ENCODE peak calls at places on chromosome 20, in five cellular contexts. S, O, H, N and M are unnamed samples. For H3K36me3, the result is how much of the 10 kb centered on the place peaks cover.

GRCh38 chr20:56625837-56626236 is 3.3 kb upstream of the TFAP2C start:
- DNase-seq in N (no peak), S (no peak), H (no peak), O (no peak), M (no peak)

GRCh38 chr20:5592165-5592564 is 158.0 kb upstream of the SHLD1 start:
- DNase-seq in S (no peak), H (no peak), O (no peak), N (no peak), M (peak)

GRCh38 chr20:15362849-15363248 is 1025.4 kb upstream of the FLRT3 start:
- DNase-seq in S (no peak), O (no peak), H (no peak), N (no peak), M (no peak)

GRCh38 chr20:10940941-10941340 is 267.1 kb upstream of the JAG1 start:
- DNase-seq in N (no peak), H (no peak), S (no peak), O (no peak), M (no peak)

GRCh38 chr20:25985597-25985996 is 288.9 kb upstream of the ZNF337 start:
- DNase-seq in N (no peak), O (no peak), H (no peak), S (no peak), M (no peak)

GRCh38 chr20:48080583-48080982 is 295.3 kb upstream of the SULF2 start:
- DNase-seq in O (no peak), H (no peak), S (no peak), N (no peak), M (no peak)

GRCh38 chr20:43942661-43943285 is 28.1 kb downstream of the TOX2 start:
- DNase-seq in O (no peak), N (peak), H (no peak), S (peak), M (no peak)

GRCh38 chr20:49384437-49385434 is 97.7 kb downstream of the KCNB1 start:
- DNase-seq in O (peak), S (peak), H (peak), N (peak), M (peak)

GRCh38 chr20:14838663-14839650 is 501.5 kb upstream of the FLRT3 start:
- DNase-seq in N (no peak), H (no peak), S (no peak), O (no peak), M (no peak)

GRCh38 chr20:5171074-5171789 is 44.4 kb downstream of the CDS2 start:
- DNase-seq in N (no peak), O (no peak), H (no peak), S (peak), M (no peak)

GRCh38 chr20:8951136-8951535 is 117.8 kb upstream of the PLCB4 start:
- DNase-seq in O (no peak), N (no peak), H (no peak), S (no peak), M (no peak)

GRCh38 chr20:11845311-11845710 is 72.4 kb upstream of the BTBD3 start:
- DNase-seq in S (peak), H (no peak), O (no peak), N (no peak), M (no peak)

GRCh38 chr20:45174434-45175364 is at the start of gene PI3:
- DNase-seq in S (peak), H (peak), N (no peak), O (no peak), M (no peak)

GRCh38 chr20:50146214-50146613 is 7.3 kb downstream of the PEDS1 start:
- DNase-seq in S (no peak), N (no peak), H (no peak), O (no peak), M (no peak)

GRCh38 chr20:17542993-17543412 is 11.8 kb upstream of the BFSP1 start:
- DNase-seq in O (no peak), H (no peak), N (no peak), S (peak), M (no peak)

GRCh38 chr20:63441136-63441776 is 31.2 kb downstream of the KCNQ2 start:
- DNase-seq in S (no peak), H (no peak), O (no peak), N (no peak), M (peak)

GRCh38 chr20:39800111-39800510 is 838.0 kb downstream of the DHX35 start:
- DNase-seq in O (no peak), N (no peak), H (no peak), S (peak), M (no peak)

GRCh38 chr20:24149881-24150307 is 161.3 kb upstream of the GGTLC1 start:
- DNase-seq in H (no peak), O (no peak), N (no peak), S (peak), M (no peak)

GRCh38 chr20:42435230-42435629 is 754.5 kb downstream of the PTPRT start:
- DNase-seq in N (peak), H (no peak), O (no peak), S (no peak), M (no peak)

GRCh38 chr20:699811-700338 is 24.3 kb upstream of the SCRT2 start:
- DNase-seq in S (no peak), H (peak), N (no peak), O (no peak), M (no peak)

GRCh38 chr20:9514461-9515210 is at the start of gene LAMP5:
- DNase-seq in O (no peak), N (no peak), H (no peak), S (peak), M (no peak)

GRCh38 chr20:37627060-37627766 is 66.6 kb upstream of the CTNNBL1 start:
- DNase-seq in S (peak), N (peak), H (no peak), O (no peak), M (no peak)

GRCh38 chr20:58803533-58803932 is 47.2 kb downstream of the GNAS-AS1 start:
- DNase-seq in O (no peak), N (no peak), H (no peak), S (no peak), M (no peak)
- H3K36me3 ChIP-seq in O (under half), N (under half), H (under half), S (under half), M (under half)

GRCh38 chr20:59463541-59463940 is 140.8 kb upstream of the PHACTR3 start:
- DNase-seq in S (no peak), H (no peak), O (no peak), N (no peak), M (no peak)

GRCh38 chr20:59459586-59459985 is 144.8 kb upstream of the PHACTR3 start:
- DNase-seq in S (no peak), H (no peak), O (no peak), N (no peak), M (no peak)

GRCh38 chr20:59458645-59459044 is 145.7 kb upstream of the PHACTR3 start:
- DNase-seq in S (no peak), H (no peak), N (no peak), O (no peak), M (no peak)

GRCh38 chr20:59462249-59462648 is 142.1 kb upstream of the PHACTR3 start:
- DNase-seq in H (no peak), N (no peak), O (no peak), S (no peak), M (no peak)

DNA sequence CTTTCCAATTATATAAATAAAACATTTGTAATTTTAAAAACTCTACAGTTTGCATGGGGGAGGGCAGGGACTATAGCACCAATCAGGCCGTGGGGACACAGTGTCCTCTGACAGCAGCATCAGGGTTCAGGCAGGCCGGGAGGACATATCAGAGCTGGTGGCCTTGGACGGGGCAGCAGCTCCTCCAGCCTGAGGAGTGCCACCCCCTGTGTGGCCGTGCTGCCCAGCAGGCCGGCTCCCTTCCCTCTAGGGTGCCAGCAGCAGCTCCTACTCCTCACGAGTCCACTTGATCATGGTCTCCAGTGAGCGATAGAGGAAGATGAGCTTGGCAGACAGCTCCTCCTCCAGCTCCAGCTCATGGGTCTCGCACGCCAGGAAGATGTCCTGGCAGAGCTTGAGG is 144.0 kb upstream of the PHACTR3 start:
- DNase-seq in N (no peak), O (no peak), H (no peak), S (no peak), M (no peak)
- H3K27ac ChIP-seq in N (no peak), O (no peak), H (no peak), S (no peak), M (no peak)

GRCh38 chr20:35277531-35278395 is at the start of gene MMP24OS:
- DNase-seq in O (peak), N (peak), S (peak), H (peak), M (peak)
- H3K36me3 ChIP-seq in O (under half), N (half or more), S (under half), H (half or more), M (under half)

DNA sequence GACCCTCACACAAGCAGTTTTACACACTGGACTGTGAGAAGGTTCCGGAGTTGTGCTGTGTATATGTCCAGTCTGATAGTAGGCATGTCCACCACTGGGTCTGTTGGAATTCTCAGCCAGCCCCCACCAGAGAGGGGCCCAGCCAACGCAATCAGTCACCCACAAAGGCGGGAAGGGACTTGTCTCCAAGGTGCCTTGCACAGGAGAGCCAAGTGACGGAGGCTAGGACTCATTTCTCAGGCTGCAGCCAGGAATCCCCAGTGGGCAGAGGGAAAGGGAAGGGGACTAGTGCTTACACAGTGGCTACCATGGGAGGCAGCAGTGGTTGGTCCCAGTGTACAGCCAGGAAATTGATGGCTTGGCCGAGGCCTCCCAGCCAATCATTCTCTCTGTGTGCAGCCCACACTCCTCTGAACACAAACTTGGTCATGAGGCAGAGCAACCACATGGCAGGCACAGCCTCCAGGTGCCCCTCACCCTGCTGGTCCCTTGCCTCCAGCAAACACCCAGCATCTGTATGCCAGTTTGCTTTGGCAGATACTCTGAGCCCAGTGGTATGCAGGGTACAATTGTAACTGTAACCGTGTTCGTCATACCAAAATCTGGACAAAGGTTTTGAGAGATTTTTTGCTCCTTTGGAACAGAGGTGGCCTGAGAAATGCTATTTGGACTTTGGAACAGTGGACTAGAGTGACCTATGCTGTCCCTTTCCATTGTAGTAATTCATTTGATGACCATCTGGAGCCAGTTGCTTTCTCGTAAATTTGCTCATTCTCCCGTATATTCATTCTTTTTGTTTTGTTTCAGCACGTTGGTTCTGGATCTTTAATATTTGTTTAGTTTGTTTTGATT is 72.9 kb upstream of the MYL9 start:
- DNase-seq in H (peak), N (peak), S (no peak), O (no peak), M (no peak)
- H3K27ac ChIP-seq in H (peak), N (peak), S (no peak), O (peak), M (no peak)

DNA sequence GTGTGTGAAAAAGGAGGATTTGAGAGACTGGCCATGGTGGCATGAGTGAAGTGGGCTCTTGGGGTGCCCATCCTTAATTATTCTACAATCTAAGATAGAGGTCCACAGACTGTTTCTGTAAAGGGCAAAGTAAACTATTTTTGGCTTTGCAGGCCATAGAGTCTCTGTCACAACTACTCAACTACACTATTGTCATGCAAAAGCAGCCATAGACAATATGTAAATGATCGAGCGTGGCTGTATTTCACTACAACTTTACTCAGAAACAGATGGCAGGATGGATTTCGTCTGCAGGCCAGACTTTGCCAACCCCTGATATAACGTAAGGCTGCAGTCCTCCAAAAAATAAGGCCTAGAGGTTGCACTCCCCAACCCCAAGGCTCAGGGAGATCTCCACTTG is 58.2 kb upstream of the NAA20 start:
- DNase-seq in S (no peak), O (no peak), N (no peak), H (no peak), M (no peak)
- H3K36me3 ChIP-seq in S (under half), O (under half), N (under half), H (half or more), M (under half)

DNA sequence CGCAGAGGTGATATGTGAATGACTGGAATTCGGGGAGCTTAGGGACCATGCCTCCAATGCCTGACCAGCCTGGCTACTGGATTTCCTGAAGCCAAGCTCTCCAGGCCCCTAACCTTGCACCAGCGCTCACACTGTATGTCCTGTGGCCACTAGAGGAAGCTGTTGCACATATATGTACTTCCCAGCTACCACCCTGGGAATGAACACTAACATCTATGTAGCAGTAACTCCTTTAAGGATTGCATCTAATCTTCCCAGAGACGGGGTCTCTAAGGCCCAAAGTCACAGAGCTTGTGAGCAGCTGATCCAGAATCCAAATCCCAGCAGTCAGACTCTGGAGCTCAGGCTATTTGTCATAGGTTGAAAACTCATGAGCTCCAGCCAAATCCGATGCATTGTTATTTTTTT is 20.4 kb upstream of the BPIFB1 start:
- DNase-seq in H (peak), S (peak), N (peak), O (no peak), M (peak)
- H3K27ac ChIP-seq in H (no peak), S (no peak), N (no peak), O (no peak), M (no peak)

GRCh38 chr20:62344092-62344491 is 23.0 kb downstream of the LAMA5 start:
- DNase-seq in S (no peak), H (no peak), N (no peak), O (no peak), M (no peak)
- H3K36me3 ChIP-seq in S (under half), H (under half), N (under half), O (under half), M (under half)